ENCODE peak calls at places on chromosomes 13 and 19, in six cellular contexts. B is H9, S is keratinocyte, P is brain microvascular endothelial cell, M is small intestine, I is heart left ventricle. Z is an unnamed sample.

GRCh38 chr13:26498524-26499208 is 58.8 kb upstream of the WASF3 start:
- DNase-seq in M (no peak), I (no peak), B (no peak), P (peak; percentile 42), S (no peak), Z (no peak)

GRCh38 chr19:7521551-7522071 is 813 bp upstream of the MCOLN1 start:
- DNase-seq in M (no peak), P (no peak), B (no peak), S (no peak), I (peak; percentile 15), Z (no peak)

GRCh38 chr13:75416327-75417005 is 65.5 kb downstream of the TBC1D4 start:
- DNase-seq in S (no peak), P (no peak), I (no peak), B (peak; percentile 36), M (no peak), Z (no peak)

GRCh38 chr19:22286151-22286810 is at the start of gene ZNF729:
- DNase-seq in B (no peak), S (no peak), I (peak; percentile 30), P (no peak), M (no peak), Z (no peak)

GRCh38 chr19:3387645-3388589 is 21.5 kb downstream of the NFIC start:
- DNase-seq in M (peak; percentile 84), I (peak; percentile 92), B (no peak), P (no peak), S (no peak), Z (peak; percentile 93)

GRCh38 chr13:50085063-50085462 is 69.8 kb downstream of the KCNRG start:
- DNase-seq in M (peak; percentile 30), S (no peak), B (no peak), I (no peak), P (no peak), Z (no peak)

GRCh38 chr19:17834350-17835181 is 13.2 kb downstream of the JAK3 start:
- DNase-seq in M (no peak), S (no peak), I (no peak), B (peak; percentile 54), P (no peak), Z (no peak)

GRCh38 chr19:44703336-44704078 is 4.6 kb downstream of the CEACAM16 start:
- DNase-seq in I (no peak), B (no peak), M (no peak), P (no peak), S (no peak), Z (no peak)

GRCh38 chr19:5466814-5467291 is 11.6 kb downstream of the ZNRF4 start:
- DNase-seq in M (no peak), I (peak; percentile 63), S (no peak), B (no peak), P (no peak), Z (no peak)

GRCh38 chr19:5578094-5578846 is 10.5 kb upstream of the TINCR start:
- DNase-seq in M (peak; percentile 43), B (peak; percentile 82), I (peak; percentile 65), S (no peak), P (peak; percentile 16), Z (peak; percentile 74)

GRCh38 chr13:101092985-101093384 is 323.3 kb downstream of the NALCN start:
- DNase-seq in S (no peak), I (no peak), M (no peak), P (no peak), B (no peak), Z (no peak)

GRCh38 chr13:24709186-24709913 is 29.1 kb downstream of the ATP12A start:
- DNase-seq in B (no peak), P (no peak), I (no peak), S (no peak), M (peak; percentile 57), Z (peak; percentile 27)

GRCh38 chr13:22227895-22228294 is 557.0 kb downstream of the FGF9 start:
- DNase-seq in M (no peak), P (no peak), S (no peak), I (no peak), B (no peak), Z (no peak)

GRCh38 chr19:16338470-16339360 is 14.1 kb downstream of the KLF2 start:
- DNase-seq in S (no peak), P (peak; percentile 95), I (peak; percentile 46), B (no peak), M (no peak), Z (no peak)

DNA sequence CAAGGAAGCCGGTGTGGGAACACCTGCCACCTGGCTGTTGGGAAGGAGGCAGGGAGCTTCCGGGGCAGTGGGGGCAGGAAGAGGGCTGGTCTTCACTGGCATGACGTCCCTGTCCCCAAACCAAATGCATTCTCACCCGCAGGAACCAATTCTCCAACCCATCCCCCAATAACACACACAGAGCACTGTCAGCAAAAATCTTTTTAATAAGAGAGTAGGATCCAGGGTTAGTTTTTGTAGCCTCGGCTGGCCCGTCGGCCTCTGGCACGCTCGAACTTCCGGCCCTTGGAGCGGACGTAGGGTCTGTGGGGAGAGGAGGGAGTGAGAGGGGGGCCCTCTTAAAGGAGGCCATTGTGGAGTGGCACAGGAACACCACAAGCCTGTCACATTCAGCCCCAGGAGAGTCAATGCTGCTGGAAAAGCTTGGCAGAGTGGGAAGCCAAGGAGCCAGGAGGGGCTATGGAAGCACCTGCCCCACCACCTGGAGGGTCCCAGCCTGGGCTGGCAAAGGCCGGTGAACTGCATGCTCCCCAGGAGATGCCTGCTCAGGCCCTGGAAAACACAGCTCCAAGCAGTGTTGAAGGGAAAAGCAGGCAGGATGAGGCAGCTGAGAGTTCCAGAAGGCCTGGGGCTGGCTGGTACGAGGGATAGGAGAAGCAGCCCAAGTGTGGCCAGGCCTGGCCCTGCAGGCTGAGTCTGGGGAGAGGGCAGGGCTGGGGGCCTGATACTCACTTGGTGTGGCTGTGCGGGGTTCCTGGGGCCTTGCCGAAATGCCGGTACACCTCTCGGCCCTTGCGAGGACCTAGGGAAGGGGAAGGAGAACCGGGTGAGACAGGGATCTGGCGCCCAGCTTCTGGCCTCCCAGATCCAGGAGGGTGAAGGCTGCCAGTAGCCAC is 517 bp upstream of the FAM83E start:
- DNase-seq in B (peak; percentile 94), M (no peak), S (no peak), I (no peak), P (no peak), Z (no peak)
- H3K27ac ChIP-seq in B (peak overlapping the region; percentile 47), M (peak overlapping the region; percentile 95), S (no peak overlapping the region), I (no peak overlapping the region), P (no peak overlapping the region), Z (peak overlapping the region; percentile 94)

DNA sequence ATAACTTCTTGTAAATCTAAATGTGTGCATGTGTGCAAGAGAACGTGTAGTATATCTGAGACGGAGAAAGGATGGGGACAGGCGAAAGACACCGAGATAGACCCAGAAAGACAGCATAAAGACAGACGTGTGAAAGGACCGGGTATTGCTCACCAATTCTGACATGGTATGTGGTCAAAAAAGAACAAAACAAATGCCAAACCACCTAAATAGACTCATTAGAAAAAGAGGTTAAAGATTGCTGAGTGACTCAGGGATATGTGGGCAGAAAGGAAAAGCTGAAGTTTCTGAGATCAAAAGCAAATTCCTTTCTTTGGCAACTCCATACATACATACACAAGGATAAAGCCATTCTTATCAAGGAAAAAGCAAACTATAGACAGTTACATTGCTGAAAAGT is 179.7 kb upstream of the TSC22D1 start:
- DNase-seq in B (no peak), M (no peak), I (no peak), P (peak; percentile 31), S (peak; percentile 30), Z (no peak)
- H3K27ac ChIP-seq in B (no peak overlapping the region), M (peak overlapping the region; percentile 19), I (no peak overlapping the region), P (peak overlapping the region; percentile 55), S (peak overlapping the region; percentile 80), Z (peak overlapping the region; percentile 93)

GRCh38 chr13:51668580-51669195 is 84.4 kb downstream of the WDFY2 start:
- DNase-seq in P (no peak), S (no peak), M (no peak), I (no peak), B (no peak), Z (no peak)

GRCh38 chr13:51663980-51664957 is 80.0 kb downstream of the WDFY2 start:
- DNase-seq in B (no peak), P (no peak), S (no peak), I (peak; percentile 20), M (no peak), Z (no peak)

GRCh38 chr13:51666839-51667238 is 82.6 kb downstream of the WDFY2 start:
- DNase-seq in B (no peak), I (no peak), P (no peak), M (no peak), S (no peak), Z (no peak)

GRCh38 chr13:51665456-51665855 is 81.2 kb downstream of the WDFY2 start:
- DNase-seq in P (no peak), B (no peak), I (no peak), M (no peak), S (no peak), Z (no peak)

GRCh38 chr13:51666316-51666715 is 82.1 kb downstream of the WDFY2 start:
- DNase-seq in M (no peak), I (no peak), P (no peak), S (no peak), B (no peak), Z (no peak)
- H3K27ac ChIP-seq in M (no peak overlapping the region), I (no peak overlapping the region), P (no peak overlapping the region), S (no peak overlapping the region), B (no peak overlapping the region), Z (no peak overlapping the region)

DNA sequence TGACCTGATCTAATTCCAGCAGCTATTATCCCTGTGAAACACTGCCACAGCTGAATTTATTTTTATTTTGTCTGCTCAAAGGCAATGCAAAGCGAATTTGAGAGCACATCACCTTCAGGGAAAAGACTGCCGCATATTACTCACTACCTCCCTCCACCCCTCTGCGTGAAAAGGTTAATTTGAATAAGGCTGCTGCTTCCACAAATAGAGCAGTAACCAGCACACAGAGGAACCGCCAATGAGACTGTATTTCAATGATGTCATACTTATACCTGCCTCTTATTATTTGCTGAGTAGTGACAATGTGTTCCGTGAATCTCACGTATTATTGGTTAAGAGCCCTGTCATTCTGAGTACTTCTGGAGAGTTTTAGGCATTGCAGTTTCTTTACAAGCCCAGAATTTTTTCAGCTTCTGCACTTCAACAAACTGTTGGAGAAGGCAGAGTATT is 156.1 kb upstream of the KLF12 start:
- DNase-seq in B (peak; percentile 79), S (no peak), M (peak; percentile 23), I (peak; percentile 24), P (peak; percentile 78), Z (no peak)
- H3K27ac ChIP-seq in B (no peak overlapping the region), S (no peak overlapping the region), M (no peak overlapping the region), I (peak overlapping the region; percentile 32), P (no peak overlapping the region), Z (no peak overlapping the region)

GRCh38 chr13:39039033-39039432 is 777 bp downstream of the NHLRC3 start:
- DNase-seq in M (no peak), P (no peak), S (no peak), B (no peak), I (no peak), Z (no peak)
- H3K27ac ChIP-seq in M (peak overlapping the region; percentile 92), P (no peak overlapping the region), S (peak overlapping the region; percentile 88), B (no peak overlapping the region), I (peak overlapping the region; percentile 87), Z (no peak overlapping the region)

GRCh38 chr13:48333976-48334375 is 30.4 kb downstream of the RB1 start:
- DNase-seq in P (no peak), S (peak; percentile 41), B (no peak), I (no peak), M (no peak), Z (no peak)
- H3K27ac ChIP-seq in P (no peak overlapping the region), S (peak overlapping the region; percentile 34), B (no peak overlapping the region), I (no peak overlapping the region), M (no peak overlapping the region), Z (no peak overlapping the region)

GRCh38 chr19:14147797-14148605 is 11.6 kb upstream of the ASF1B start:
- DNase-seq in I (peak; percentile 84), B (peak; percentile 63), P (peak; percentile 46), M (peak; percentile 65), S (no peak), Z (peak; percentile 73)
- H3K27ac ChIP-seq in I (peak overlapping the region; percentile 86), B (no peak overlapping the region), P (no peak overlapping the region), M (peak overlapping the region; percentile 13), S (no peak overlapping the region), Z (peak overlapping the region; percentile 74)

GRCh38 chr13:28699246-28699645 is 19.5 kb downstream of the SLC46A3 start:
- DNase-seq in I (no peak), M (peak; percentile 80), B (no peak), S (no peak), P (no peak), Z (no peak)
- H3K27ac ChIP-seq in I (no peak overlapping the region), M (no peak overlapping the region), B (no peak overlapping the region), S (no peak overlapping the region), P (no peak overlapping the region), Z (no peak overlapping the region)